ENCODE peak calls at places on chromosome 3, in eight cellular contexts. X is AG20443; O is AG08395; N is AG10803; U is anterior cingulate cortex; T is SHP77; Q is activated naive CD4-positive, alpha-beta T cell treated with anti-CD3 and anti-CD28 coated beads, Interleukin-2, amount 50 U/mL, for 72 hours; D is right cardiac atrium. A is an unnamed sample.

GRCh38 chr3:155270485-155271342 is 22.8 kb downstream of the STRIT1 start:
- DNase-seq in X (no peak), O (no peak), N (no peak), U (no peak), T (no peak), Q (no peak), D (no peak), A (no peak)

GRCh38 chr3:149018247-149018646 is 26.9 kb downstream of the GYG1 start:
- DNase-seq in X (peak), O (peak), N (peak), U (no peak), T (no peak), Q (no peak), D (no peak), A (no peak)

GRCh38 chr3:196263819-196264218 is 23.7 kb downstream of the PCYT1A start:
- DNase-seq in X (no peak), O (no peak), N (no peak), U (no peak), T (no peak), Q (no peak), D (no peak), A (no peak)

GRCh38 chr3:29511701-29512100 is 230.8 kb downstream of the RBMS3 start:
- DNase-seq in X (no peak), O (no peak), N (no peak), U (no peak), T (no peak), Q (no peak), D (no peak), A (no peak)

GRCh38 chr3:12957824-12958792 is 115.1 kb downstream of the IQSEC1 start:
- DNase-seq in X (no peak), O (no peak), N (no peak), U (no peak), T (no peak), Q (no peak), D (no peak), A (no peak)

GRCh38 chr3:136351905-136352304 is 101.8 kb downstream of the PCCB start:
- DNase-seq in X (no peak), O (no peak), N (no peak), U (no peak), T (no peak), Q (no peak), D (no peak), A (no peak)

GRCh38 chr3:170809021-170809974 is 60.7 kb downstream of the RPL22L1 start:
- DNase-seq in X (peak), O (peak), N (peak), U (peak), T (peak), Q (no peak), D (no peak), A (peak)

GRCh38 chr3:101720851-101721649 is 3.4 kb upstream of the CEP97 start:
- DNase-seq in X (peak), O (peak), N (peak), U (no peak), T (no peak), Q (peak), D (no peak), A (no peak)

GRCh38 chr3:33131328-33132018 is 17.7 kb downstream of the CRTAP start:
- DNase-seq in X (peak), O (peak), N (peak), U (peak), T (peak), Q (peak), D (no peak), A (peak)

GRCh38 chr3:23710555-23710954 is 95.2 kb upstream of the UBE2E1 start:
- DNase-seq in X (peak), O (peak), N (peak), U (no peak), T (no peak), Q (no peak), D (peak), A (no peak)

GRCh38 chr3:161455962-161456361 is 40.6 kb upstream of the OTOL1 start:
- DNase-seq in X (no peak), O (no peak), N (no peak), U (no peak), T (no peak), Q (no peak), D (no peak), A (no peak)

GRCh38 chr3:152056073-152056472 is 182.6 kb downstream of the SUCNR1 start:
- DNase-seq in X (no peak), O (no peak), N (no peak), U (no peak), T (no peak), Q (no peak), D (no peak), A (no peak)

A was measured in NCI-H510A.